ENCODE peak calls at places on chromosome 12, in five cellular contexts. T is AG10803, L is AG09309, P is NB4, J is choroid plexus epithelial cell. Z is an unnamed sample.

GRCh38 chr12:75548879-75549278 is 37.5 kb upstream of the KRR1 start:
- DNase-seq in P (no peak), L (no peak), T (no peak), J (no peak), Z (no peak)

GRCh38 chr12:601976-602699 is 61.1 kb downstream of the NINJ2 start:
- DNase-seq in T (no peak), J (no peak), L (no peak), P (no peak), Z (no peak)

GRCh38 chr12:68335462-68335861 is 3.3 kb upstream of the MDM1 start:
- DNase-seq in L (no peak), J (no peak), T (no peak), P (no peak), Z (no peak)

GRCh38 chr12:108653082-108653516 is 19.4 kb upstream of the SELPLG start:
- DNase-seq in L (no peak), T (no peak), J (no peak), P (no peak), Z (no peak)

GRCh38 chr12:57630891-57631433 is 2.0 kb downstream of the B4GALNT1 start:
- DNase-seq in L (no peak), P (no peak), J (no peak), T (no peak), Z (no peak)

GRCh38 chr12:108633534-108634224 is at the start of gene SELPLG:
- DNase-seq in J (no peak), L (no peak), T (no peak), P (peak), Z (peak)

GRCh38 chr12:122096591-122097149 is 18.1 kb downstream of the MLXIP start:
- DNase-seq in T (peak), P (no peak), J (no peak), L (no peak), Z (no peak)

GRCh38 chr12:132066345-132066685 is 77.8 kb downstream of the DDX51 start:
- DNase-seq in T (no peak), L (no peak), J (peak), P (peak), Z (peak)

GRCh38 chr12:69097619-69098368 is 141.6 kb upstream of the CPSF6 start:
- DNase-seq in T (peak), J (peak), P (no peak), L (peak), Z (no peak)

GRCh38 chr12:91094036-91094660 is 17.1 kb downstream of the LUM start:
- DNase-seq in T (no peak), P (no peak), L (no peak), J (peak), Z (no peak)

GRCh38 chr12:68317047-68317667 is 15.0 kb downstream of the MDM1 start:
- DNase-seq in L (no peak), J (peak), P (peak), T (peak), Z (peak)

GRCh38 chr12:591571-592505 is 71.4 kb downstream of the NINJ2 start:
- DNase-seq in T (no peak), L (no peak), J (no peak), P (peak), Z (no peak)

GRCh38 chr12:113184900-113185179 is 438 bp downstream of the DDX54 start:
- DNase-seq in L (peak), J (peak), T (peak), P (peak), Z (peak)

GRCh38 chr12:70645494-70646317 is 8.5 kb upstream of the PTPRB start:
- DNase-seq in T (peak), P (no peak), L (peak), J (peak), Z (no peak)

GRCh38 chr12:27615331-27615891 is 80.8 kb upstream of the REP15 start:
- DNase-seq in T (peak), J (no peak), P (no peak), L (peak), Z (no peak)

GRCh38 chr12:110606253-110606611 is 7.7 kb upstream of the TCTN1 start:
- DNase-seq in T (no peak), P (no peak), J (no peak), L (no peak), Z (peak)
- H3K4me3 ChIP-seq in T (no peak), P (peak), J (no peak), L (no peak), Z (peak)

GRCh38 chr12:4196805-4197420 is 76.6 kb upstream of the CCND2 start:
- DNase-seq in J (no peak), T (no peak), P (no peak), L (no peak), Z (no peak)
- TF ChIP-seq CTCF in J (no peak), T (no peak), P (no peak), L (no peak), Z (no peak)

GRCh38 chr12:95473440-95473946 is 459 bp upstream of the METAP2 start:
- DNase-seq in P (peak), L (no peak), J (no peak), T (peak), Z (peak)
- H3K4me3 ChIP-seq in P (peak), L (peak), J (peak), T (peak), Z (peak)

DNA sequence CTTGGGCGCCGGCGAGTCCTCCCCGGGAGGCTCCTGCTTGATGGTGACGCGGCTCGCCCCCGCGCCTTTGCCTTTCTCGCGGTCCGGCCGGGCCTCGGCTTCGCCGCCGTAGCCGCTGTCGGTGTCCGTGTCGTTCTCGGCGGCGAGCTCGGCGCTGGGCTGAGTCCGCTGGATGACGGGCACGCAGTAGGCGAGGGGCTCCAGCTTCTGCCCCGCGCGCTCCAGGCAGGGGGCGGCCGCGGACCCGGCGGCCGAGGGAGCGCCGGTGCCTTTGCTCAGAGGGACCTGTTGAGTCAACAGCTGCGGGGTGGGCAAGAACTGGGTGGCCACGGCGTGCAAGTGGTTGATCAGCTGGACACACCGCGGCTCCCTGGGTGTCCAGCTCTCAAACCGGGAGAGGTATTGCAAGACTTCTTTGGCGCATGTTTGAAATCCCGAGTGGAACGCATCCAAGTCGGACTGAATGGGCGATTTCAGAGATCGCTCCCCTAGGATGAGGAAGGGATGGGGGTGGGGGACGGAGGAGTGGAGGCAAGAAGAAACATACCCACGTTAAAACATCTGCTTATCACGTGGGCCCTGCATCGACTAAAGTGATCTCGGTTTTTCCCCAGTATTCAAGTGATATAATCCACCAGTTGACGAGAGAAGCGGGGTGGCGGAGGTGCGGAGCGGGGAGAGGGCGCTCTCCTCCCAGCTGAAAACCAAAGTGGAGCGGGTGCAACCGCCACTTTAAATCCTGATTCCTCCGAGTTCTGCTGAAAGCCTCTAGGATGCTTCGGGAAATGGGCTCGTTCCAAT is 2.0 kb downstream of the BHLHE41 start:
- DNase-seq in J (peak), L (no peak), T (peak), P (peak), Z (peak)
- TF ChIP-seq CTCF in J (peak), L (peak), T (peak), P (peak), Z (no peak)

GRCh38 chr12:111434680-111435338 is 29.1 kb downstream of the SH2B3 start:
- DNase-seq in T (peak), J (peak), P (peak), L (no peak), Z (peak)
- H3K4me3 ChIP-seq in T (peak), J (peak), P (no peak), L (no peak), Z (peak)

DNA sequence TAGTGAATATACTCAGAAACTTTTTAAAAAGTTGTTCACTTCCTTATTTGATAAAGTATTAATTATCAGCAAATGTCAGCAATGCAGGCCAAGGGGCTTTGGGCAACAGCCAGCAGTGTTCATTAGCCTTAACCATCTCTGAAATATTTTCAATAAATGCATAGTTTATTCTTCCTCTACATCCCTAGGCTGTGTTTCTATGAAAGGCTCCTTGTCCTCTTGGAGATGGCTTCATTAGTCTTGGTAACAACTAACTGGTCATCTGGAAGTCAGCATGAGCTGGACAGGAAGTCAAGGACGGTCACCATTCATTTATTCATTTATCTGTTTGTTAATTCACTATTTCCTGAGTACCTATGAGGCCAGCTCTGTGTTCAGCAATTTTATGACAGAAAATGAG is 124.0 kb upstream of the TMEM132D start:
- DNase-seq in P (no peak), L (no peak), T (no peak), J (no peak), Z (no peak)
- TF ChIP-seq CTCF in P (no peak), L (no peak), T (no peak), J (no peak), Z (no peak)

GRCh38 chr12:53052419-53053222 is 2.8 kb downstream of the TNS2 start:
- DNase-seq in J (peak), L (no peak), T (peak), P (no peak), Z (no peak)
- H3K4me3 ChIP-seq in J (peak), L (peak), T (peak), P (no peak), Z (no peak)